ENCODE peak calls at places on chromosome 3, in four cellular contexts. U is T-helper 9 cell, H is adrenal gland, T is psoas muscle. L is an unnamed sample.

GRCh38 chr3:142916611-142917010 is 27.7 kb upstream of the PCOLCE2 start:
- DNase-seq in U (no peak), H (no peak), T (no peak), L (no peak)

GRCh38 chr3:61936344-61936937 is 375.1 kb downstream of the PTPRG start:
- DNase-seq in H (peak), U (no peak), T (no peak), L (no peak)

GRCh38 chr3:191378142-191378541 is 47.8 kb upstream of the UTS2B start:
- DNase-seq in H (no peak), T (no peak), U (no peak), L (no peak)

GRCh38 chr3:138136208-138136607 is 4.0 kb upstream of the A4GNT start:
- DNase-seq in U (no peak), H (no peak), T (no peak), L (no peak)

GRCh38 chr3:117059990-117060338 is 350.4 kb downstream of the TUSC7 start:
- DNase-seq in U (no peak), T (no peak), H (no peak), L (no peak)

GRCh38 chr3:48966876-48967361 is 23.1 kb upstream of the P4HTM start:
- DNase-seq in H (peak), T (peak), U (no peak), L (no peak)

GRCh38 chr3:58237238-58237939 is at the start of gene ABHD6:
- DNase-seq in T (peak), H (peak), U (peak), L (peak)

GRCh38 chr3:53073553-53074365 is 27.9 kb upstream of the SFMBT1 start:
- DNase-seq in U (no peak), H (no peak), T (no peak), L (no peak)

GRCh38 chr3:194443911-194444310 is 42.9 kb downstream of the ATP13A3 start:
- DNase-seq in U (no peak), T (no peak), H (no peak), L (no peak)

GRCh38 chr3:149506965-149507364 is 32.5 kb downstream of the TM4SF4 start:
- DNase-seq in H (no peak), U (no peak), T (no peak), L (no peak)

GRCh38 chr3:41328916-41329315 is 129.6 kb downstream of the CTNNB1 start:
- DNase-seq in H (no peak), T (no peak), U (no peak), L (no peak)

GRCh38 chr3:13565581-13566461 is 16.9 kb downstream of the FBLN2 start:
- DNase-seq in H (no peak), U (no peak), T (peak), L (no peak)

GRCh38 chr3:13352621-13353131 is 67.4 kb downstream of the NUP210 start:
- DNase-seq in T (no peak), U (no peak), H (no peak), L (no peak)

GRCh38 chr3:151383111-151383510 is 1.4 kb downstream of the P2RY12 start:
- DNase-seq in T (no peak), U (no peak), H (no peak), L (no peak)

GRCh38 chr3:71201939-71202338 is 381.6 kb downstream of the FOXP1 start:
- DNase-seq in U (no peak), T (peak), H (peak), L (no peak)

GRCh38 chr3:38001456-38002081 is 11.0 kb downstream of the VILL start:
- DNase-seq in U (no peak), H (peak), T (peak), L (no peak)

GRCh38 chr3:193140381-193140780 is 100.6 kb upstream of the PLAAT1 start:
- DNase-seq in T (no peak), U (no peak), H (no peak), L (no peak)

GRCh38 chr3:11370961-11371360 is 98.8 kb downstream of the ATG7 start:
- DNase-seq in H (no peak), U (no peak), T (no peak), L (no peak)

GRCh38 chr3:72317491-72317890 is 530.8 kb downstream of the SHQ1 start:
- DNase-seq in U (no peak), T (no peak), H (no peak), L (no peak)

GRCh38 chr3:106945435-106945834 is 431.8 kb upstream of the CCDC54 start:
- DNase-seq in T (no peak), H (no peak), U (no peak), L (no peak)

GRCh38 chr3:144770813-144771400 is 799.3 kb downstream of the DIPK2A start:
- DNase-seq in T (no peak), U (no peak), H (no peak), L (no peak)